ENCODE peak calls at places on chromosomes 1 and 21, in five cellular contexts. One of them, this sample, is unnamed.

GRCh38 chr21:46634427-46634826 is 1.0 kb upstream of the PRMT2 start:
- DNase-seq in H1: no peak
- DNase-seq in H9: no peak
- DNase-seq in mesenchymal stem cell: no peak
- DNase-seq in trophoblast cell: no peak
- DNase-seq in this sample: no peak

GRCh38 chr1:197632651-197633050 is 142.6 kb downstream of the DENND1B start:
- DNase-seq in H1: no peak
- DNase-seq in H9: no peak
- DNase-seq in mesenchymal stem cell: no peak
- DNase-seq in trophoblast cell: no peak
- DNase-seq in this sample: no peak

GRCh38 chr1:206039046-206039929 is 13.7 kb upstream of the RHEX start:
- DNase-seq in H1: no peak
- DNase-seq in H9: no peak
- DNase-seq in mesenchymal stem cell: no peak
- DNase-seq in trophoblast cell: no peak
- DNase-seq in this sample: no peak

GRCh38 chr1:198934414-198934813 is 295.6 kb downstream of the PTPRC start:
- DNase-seq in H1: no peak
- DNase-seq in H9: no peak
- DNase-seq in mesenchymal stem cell: no peak
- DNase-seq in trophoblast cell: no peak
- DNase-seq in this sample: no peak

GRCh38 chr1:14989931-14990728 is 163.4 kb upstream of the TMEM51 start:
- DNase-seq in H1: no peak
- DNase-seq in H9: no peak
- DNase-seq in mesenchymal stem cell: no peak
- DNase-seq in trophoblast cell: no peak
- DNase-seq in this sample: no peak

GRCh38 chr1:30040081-30041019 is 683.0 kb downstream of the MATN1 start:
- DNase-seq in H1: no peak
- DNase-seq in H9: no peak
- DNase-seq in mesenchymal stem cell: no peak
- DNase-seq in trophoblast cell: no peak
- DNase-seq in this sample: no peak

GRCh38 chr1:7975212-7975865 is 13.8 kb downstream of the PARK7 start:
- DNase-seq in H1: no peak
- DNase-seq in H9: peak
- DNase-seq in mesenchymal stem cell: peak
- DNase-seq in trophoblast cell: peak
- DNase-seq in this sample: peak

GRCh38 chr1:108852541-108852940 is 4.4 kb downstream of the AKNAD1 start:
- DNase-seq in H1: no peak
- DNase-seq in H9: no peak
- DNase-seq in mesenchymal stem cell: no peak
- DNase-seq in trophoblast cell: no peak
- DNase-seq in this sample: no peak

GRCh38 chr1:53585116-53585515 is 125.9 kb downstream of the DMRTB1 start:
- DNase-seq in H1: no peak
- DNase-seq in H9: peak
- DNase-seq in mesenchymal stem cell: peak
- DNase-seq in trophoblast cell: no peak
- DNase-seq in this sample: no peak

GRCh38 chr21:37986751-37987399 is 70.6 kb upstream of the KCNJ6 start:
- DNase-seq in H1: no peak
- DNase-seq in H9: no peak
- DNase-seq in mesenchymal stem cell: no peak
- DNase-seq in trophoblast cell: no peak
- DNase-seq in this sample: no peak

GRCh38 chr1:218374401-218374848 is 29.3 kb downstream of the TGFB2 start:
- DNase-seq in H1: no peak
- DNase-seq in H9: no peak
- DNase-seq in mesenchymal stem cell: peak
- DNase-seq in trophoblast cell: no peak
- DNase-seq in this sample: no peak

GRCh38 chr1:179881642-179882252 is 338 bp upstream of the TOR1AIP1 start:
- DNase-seq in H1: peak
- DNase-seq in H9: no peak
- DNase-seq in mesenchymal stem cell: peak
- DNase-seq in trophoblast cell: peak
- DNase-seq in this sample: no peak

GRCh38 chr1:245560460-245560859 is 405.7 kb downstream of the KIF26B start:
- DNase-seq in H1: no peak
- DNase-seq in H9: no peak
- DNase-seq in mesenchymal stem cell: no peak
- DNase-seq in trophoblast cell: no peak
- DNase-seq in this sample: no peak

GRCh38 chr21:45992311-45993209 is 11.0 kb downstream of the COL6A1 start:
- DNase-seq in H1: no peak
- DNase-seq in H9: no peak
- DNase-seq in mesenchymal stem cell: no peak
- DNase-seq in trophoblast cell: no peak
- DNase-seq in this sample: no peak

GRCh38 chr1:174262747-174263241 is 103.5 kb downstream of the RABGAP1L start:
- DNase-seq in H1: no peak
- DNase-seq in H9: peak
- DNase-seq in mesenchymal stem cell: peak
- DNase-seq in trophoblast cell: no peak
- DNase-seq in this sample: peak

GRCh38 chr1:203359010-203359571 is 8.2 kb upstream of the FMOD start:
- DNase-seq in H1: no peak
- DNase-seq in H9: no peak
- DNase-seq in mesenchymal stem cell: peak
- DNase-seq in trophoblast cell: no peak
- DNase-seq in this sample: no peak

GRCh38 chr1:117105003-117105402 is 16.5 kb downstream of the TRIM45 start:
- DNase-seq in H1: no peak
- DNase-seq in H9: no peak
- DNase-seq in mesenchymal stem cell: peak
- DNase-seq in trophoblast cell: no peak
- DNase-seq in this sample: no peak

GRCh38 chr1:116514708-116515525 is 55.9 kb downstream of the CD58 start:
- DNase-seq in H1: no peak
- DNase-seq in H9: no peak
- DNase-seq in mesenchymal stem cell: no peak
- DNase-seq in trophoblast cell: peak
- DNase-seq in this sample: no peak

GRCh38 chr1:88079036-88079435 is 605.0 kb upstream of the PKN2 start:
- DNase-seq in H1: no peak
- DNase-seq in H9: peak
- DNase-seq in mesenchymal stem cell: peak
- DNase-seq in trophoblast cell: peak
- DNase-seq in this sample: peak

GRCh38 chr1:23525558-23526174 is 5.4 kb downstream of the E2F2 start:
- DNase-seq in H1: no peak
- DNase-seq in H9: no peak
- DNase-seq in mesenchymal stem cell: no peak
- DNase-seq in trophoblast cell: no peak
- DNase-seq in this sample: no peak

GRCh38 chr1:228486596-228487335 is 416 bp upstream of the RNF187 start:
- DNase-seq in H1: peak
- DNase-seq in H9: peak
- DNase-seq in mesenchymal stem cell: peak
- DNase-seq in trophoblast cell: peak
- DNase-seq in this sample: peak

GRCh38 chr1:228488107-228488817 is 1.1 kb downstream of the RNF187 start:
- DNase-seq in H1: no peak
- DNase-seq in H9: no peak
- DNase-seq in mesenchymal stem cell: no peak
- DNase-seq in trophoblast cell: no peak
- DNase-seq in this sample: no peak

GRCh38 chr1:228487336-228488106 is at the start of gene RNF187:
- DNase-seq in H1: no peak
- DNase-seq in H9: no peak
- DNase-seq in mesenchymal stem cell: no peak
- DNase-seq in trophoblast cell: peak
- DNase-seq in this sample: no peak

GRCh38 chr1:228490120-228491078 is 3.2 kb downstream of the RNF187 start:
- DNase-seq in H1: no peak
- DNase-seq in H9: no peak
- DNase-seq in mesenchymal stem cell: peak
- DNase-seq in trophoblast cell: no peak
- DNase-seq in this sample: no peak

GRCh38 chr1:228488818-228489674 is 1.9 kb downstream of the RNF187 start:
- DNase-seq in H1: no peak
- DNase-seq in H9: no peak
- DNase-seq in mesenchymal stem cell: no peak
- DNase-seq in trophoblast cell: no peak
- DNase-seq in this sample: no peak
- H3K14ac ChIP-seq in H1: peak
- H3K14ac ChIP-seq in H9: no peak
- H3K14ac ChIP-seq in mesenchymal stem cell: no peak
- H3K14ac ChIP-seq in trophoblast cell: no peak
- H3K14ac ChIP-seq in this sample: no peak

GRCh38 chr1:201473296-201473695 is 4.3 kb upstream of the PHLDA3 start:
- DNase-seq in H1: no peak
- DNase-seq in H9: no peak
- DNase-seq in mesenchymal stem cell: no peak
- DNase-seq in trophoblast cell: no peak
- DNase-seq in this sample: no peak

GRCh38 chr1:201475121-201475520 is 6.1 kb upstream of the PHLDA3 start:
- DNase-seq in H1: no peak
- DNase-seq in H9: no peak
- DNase-seq in mesenchymal stem cell: no peak
- DNase-seq in trophoblast cell: peak
- DNase-seq in this sample: no peak

GRCh38 chr1:201475915-201476669 is 7.1 kb upstream of the PHLDA3 start:
- DNase-seq in H1: no peak
- DNase-seq in H9: no peak
- DNase-seq in mesenchymal stem cell: no peak
- DNase-seq in trophoblast cell: no peak
- DNase-seq in this sample: no peak

GRCh38 chr1:201479331-201479730 is 10.3 kb upstream of the PHLDA3 start:
- DNase-seq in H1: no peak
- DNase-seq in H9: no peak
- DNase-seq in mesenchymal stem cell: no peak
- DNase-seq in trophoblast cell: no peak
- DNase-seq in this sample: no peak

DNA sequence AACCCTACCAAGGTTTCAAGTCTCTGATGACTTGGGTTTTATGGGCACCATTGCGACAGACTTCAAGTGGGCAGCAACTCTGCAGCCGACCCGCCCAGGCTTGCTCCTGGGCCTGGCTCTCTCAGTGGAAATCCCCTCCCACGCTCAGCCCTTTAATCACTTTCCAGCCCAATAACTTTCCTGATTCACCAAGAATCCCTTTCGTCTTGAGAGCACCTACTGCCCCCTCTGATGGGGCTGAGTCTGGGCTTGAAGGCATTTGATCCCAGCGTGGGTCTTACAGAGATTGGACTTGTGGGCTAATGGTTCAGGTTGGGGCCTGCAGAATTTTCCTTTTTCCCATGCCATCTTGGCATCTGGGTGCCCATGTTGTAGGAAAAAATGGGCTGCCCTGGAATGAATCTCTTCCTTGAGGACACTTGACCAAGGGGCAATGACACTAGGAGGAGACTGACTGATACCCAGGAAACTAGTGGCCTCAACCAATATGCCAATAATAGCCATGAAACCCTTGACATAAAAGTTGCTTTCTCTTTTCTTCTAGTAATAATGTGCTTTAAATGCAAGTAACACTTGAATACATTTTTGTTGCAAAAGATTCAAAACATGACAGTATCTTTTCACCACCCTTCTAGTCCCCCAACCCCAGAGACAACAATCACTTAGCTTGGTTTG is 7.8 kb upstream of the PHLDA3 start:
- DNase-seq in H1: no peak
- DNase-seq in H9: no peak
- DNase-seq in mesenchymal stem cell: peak
- DNase-seq in trophoblast cell: no peak
- DNase-seq in this sample: no peak
- H2BK12ac ChIP-seq in H1: no peak
- H2BK12ac ChIP-seq in H9: no peak
- H2BK12ac ChIP-seq in mesenchymal stem cell: no peak
- H2BK12ac ChIP-seq in trophoblast cell: no peak
- H2BK12ac ChIP-seq in this sample: no peak

DNA sequence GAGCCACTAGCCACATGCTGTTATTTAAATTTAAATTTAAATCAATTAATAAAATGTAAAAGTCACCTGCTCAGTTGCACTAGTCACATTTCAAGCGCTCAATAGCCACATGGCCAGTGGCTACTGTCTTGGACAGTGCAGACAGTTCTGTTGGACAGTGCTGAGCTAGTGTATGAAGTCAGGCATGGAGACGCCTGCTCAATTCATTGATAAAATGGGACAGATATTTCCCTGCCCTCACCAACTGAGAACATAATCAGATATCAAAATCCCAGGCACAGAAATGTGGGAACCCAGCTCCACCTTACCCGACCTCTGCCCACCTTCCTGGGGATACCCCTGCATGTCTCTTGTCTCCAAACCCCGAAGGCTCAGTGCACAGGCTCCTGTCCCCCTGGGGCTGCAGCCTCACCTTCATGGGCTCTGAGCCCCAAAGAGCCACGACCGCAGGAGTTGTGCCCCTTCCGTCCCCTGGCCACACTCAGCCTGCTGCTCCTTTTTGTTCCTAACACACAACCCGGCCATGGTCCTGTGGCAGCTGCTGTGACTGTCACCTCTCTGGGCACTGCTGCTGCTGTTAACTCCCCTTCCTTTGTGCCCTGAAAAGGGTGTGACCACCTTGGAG is 63.5 kb downstream of the TCP10L start:
- DNase-seq in H1: no peak
- DNase-seq in H9: no peak
- DNase-seq in mesenchymal stem cell: no peak
- DNase-seq in trophoblast cell: no peak
- DNase-seq in this sample: no peak
- H3K14ac ChIP-seq in H1: no peak
- H3K14ac ChIP-seq in H9: peak
- H3K14ac ChIP-seq in mesenchymal stem cell: no peak
- H3K14ac ChIP-seq in trophoblast cell: no peak
- H3K14ac ChIP-seq in this sample: no peak

GRCh38 chr1:172793823-172794222 is 134.9 kb downstream of the FASLG start:
- DNase-seq in H1: no peak
- DNase-seq in H9: no peak
- DNase-seq in mesenchymal stem cell: no peak
- DNase-seq in trophoblast cell: no peak
- DNase-seq in this sample: no peak

GRCh38 chr1:172795741-172796140 is 136.8 kb downstream of the FASLG start:
- DNase-seq in H1: no peak
- DNase-seq in H9: no peak
- DNase-seq in mesenchymal stem cell: no peak
- DNase-seq in trophoblast cell: no peak
- DNase-seq in this sample: no peak

GRCh38 chr1:172790245-172790644 is 131.3 kb downstream of the FASLG start:
- DNase-seq in H1: no peak
- DNase-seq in H9: no peak
- DNase-seq in mesenchymal stem cell: no peak
- DNase-seq in trophoblast cell: no peak
- DNase-seq in this sample: no peak

DNA sequence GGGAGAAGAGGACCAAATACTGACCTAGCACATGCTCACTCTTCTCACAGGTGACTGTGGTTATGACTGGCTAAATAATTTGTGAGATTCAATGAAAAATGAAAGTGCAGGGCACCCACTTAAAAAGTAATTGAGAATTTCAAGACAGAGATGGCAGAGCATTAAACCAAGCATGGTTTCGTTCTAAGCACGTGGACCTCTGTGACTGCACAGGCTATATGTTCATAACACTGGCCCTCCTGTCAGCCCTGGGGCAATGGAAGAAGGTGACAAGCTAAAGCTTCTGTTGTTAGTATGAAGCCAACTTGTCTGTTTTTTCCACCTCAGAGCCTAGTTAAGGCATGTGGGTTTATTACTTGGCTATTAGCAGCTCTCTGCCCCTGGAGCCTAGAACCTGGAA is 130.9 kb downstream of the FASLG start:
- DNase-seq in H1: no peak
- DNase-seq in H9: no peak
- DNase-seq in mesenchymal stem cell: no peak
- DNase-seq in trophoblast cell: no peak
- DNase-seq in this sample: no peak
- H2BK12ac ChIP-seq in H1: no peak
- H2BK12ac ChIP-seq in H9: no peak
- H2BK12ac ChIP-seq in mesenchymal stem cell: no peak
- H2BK12ac ChIP-seq in trophoblast cell: no peak
- H2BK12ac ChIP-seq in this sample: no peak